ENCODE peak calls at places on chromosomes 12 and 14, in four cellular contexts. One of them, this sample, is unnamed.

GRCh38 chr12:3574986-3575385 is 84.0 kb downstream of the PRMT8 start:
- DNase-seq in HepG2: no peak
- DNase-seq in SK-N-SH: no peak
- DNase-seq in H1: no peak
- DNase-seq in this sample: no peak

GRCh38 chr12:1592444-1593231 is 1.7 kb downstream of the FBXL14 start:
- DNase-seq in H1: no peak
- DNase-seq in SK-N-SH: peak
- DNase-seq in HepG2: no peak
- DNase-seq in this sample: no peak

GRCh38 chr12:60259241-60259640 is 663.4 kb downstream of the SLC16A7 start:
- DNase-seq in HepG2: no peak
- DNase-seq in H1: no peak
- DNase-seq in SK-N-SH: no peak
- DNase-seq in this sample: no peak

GRCh38 chr14:103854822-103855733 is 7.7 kb upstream of the PPP1R13B start:
- DNase-seq in SK-N-SH: peak
- DNase-seq in H1: no peak
- DNase-seq in HepG2: peak
- DNase-seq in this sample: no peak

GRCh38 chr12:41008472-41008871 is 179.6 kb upstream of the PDZRN4 start:
- DNase-seq in SK-N-SH: no peak
- DNase-seq in HepG2: no peak
- DNase-seq in H1: no peak
- DNase-seq in this sample: no peak

GRCh38 chr14:35196571-35196970 is 74.2 kb downstream of the PRORP start:
- DNase-seq in H1: no peak
- DNase-seq in SK-N-SH: peak
- DNase-seq in HepG2: no peak
- DNase-seq in this sample: no peak

GRCh38 chr12:69057742-69058141 is 124.8 kb upstream of the CPM start:
- DNase-seq in H1: no peak
- DNase-seq in HepG2: no peak
- DNase-seq in SK-N-SH: no peak
- DNase-seq in this sample: no peak

GRCh38 chr14:23141706-23142467 is 22.8 kb upstream of the CEBPE start:
- DNase-seq in SK-N-SH: peak
- DNase-seq in H1: no peak
- DNase-seq in HepG2: no peak
- DNase-seq in this sample: no peak

GRCh38 chr12:51009038-51009437 is 17.1 kb downstream of the SLC11A2 start:
- DNase-seq in HepG2: no peak
- DNase-seq in SK-N-SH: no peak
- DNase-seq in H1: no peak
- DNase-seq in this sample: no peak

GRCh38 chr12:32586390-32586789 is 92.7 kb upstream of the DNM1L start:
- DNase-seq in H1: no peak
- DNase-seq in SK-N-SH: no peak
- DNase-seq in HepG2: no peak
- DNase-seq in this sample: no peak

GRCh38 chr12:95205685-95206084 is 11.6 kb downstream of the FGD6 start:
- DNase-seq in SK-N-SH: no peak
- DNase-seq in H1: no peak
- DNase-seq in HepG2: no peak
- DNase-seq in this sample: no peak

GRCh38 chr12:26523708-26524150 is 309.3 kb downstream of the ITPR2 start:
- DNase-seq in H1: no peak
- DNase-seq in SK-N-SH: peak
- DNase-seq in HepG2: no peak
- DNase-seq in this sample: no peak

GRCh38 chr14:54804720-54805060 is 97.9 kb downstream of the GCH1 start:
- DNase-seq in H1: no peak
- DNase-seq in SK-N-SH: no peak
- DNase-seq in HepG2: no peak
- DNase-seq in this sample: no peak

GRCh38 chr14:92677087-92677668 is 71.2 kb downstream of the LGMN start:
- DNase-seq in H1: no peak
- DNase-seq in SK-N-SH: no peak
- DNase-seq in HepG2: no peak
- DNase-seq in this sample: peak

GRCh38 chr14:78401866-78402265 is 231.7 kb downstream of the NRXN3 start:
- DNase-seq in HepG2: no peak
- DNase-seq in SK-N-SH: no peak
- DNase-seq in H1: no peak
- DNase-seq in this sample: no peak

GRCh38 chr12:82723093-82723492 is 36.4 kb downstream of the TMTC2 start:
- DNase-seq in HepG2: no peak
- DNase-seq in SK-N-SH: no peak
- DNase-seq in H1: no peak
- DNase-seq in this sample: peak

GRCh38 chr12:93198086-93198485 is 179.6 kb upstream of the NUDT4 start:
- DNase-seq in HepG2: peak
- DNase-seq in H1: no peak
- DNase-seq in SK-N-SH: no peak
- DNase-seq in this sample: no peak
- TF ChIP-seq TCF12 in HepG2: no peak
- TF ChIP-seq TCF12 in H1: no peak
- TF ChIP-seq TCF12 in SK-N-SH: peak
- TF ChIP-seq TCF12 in this sample: no peak

DNA sequence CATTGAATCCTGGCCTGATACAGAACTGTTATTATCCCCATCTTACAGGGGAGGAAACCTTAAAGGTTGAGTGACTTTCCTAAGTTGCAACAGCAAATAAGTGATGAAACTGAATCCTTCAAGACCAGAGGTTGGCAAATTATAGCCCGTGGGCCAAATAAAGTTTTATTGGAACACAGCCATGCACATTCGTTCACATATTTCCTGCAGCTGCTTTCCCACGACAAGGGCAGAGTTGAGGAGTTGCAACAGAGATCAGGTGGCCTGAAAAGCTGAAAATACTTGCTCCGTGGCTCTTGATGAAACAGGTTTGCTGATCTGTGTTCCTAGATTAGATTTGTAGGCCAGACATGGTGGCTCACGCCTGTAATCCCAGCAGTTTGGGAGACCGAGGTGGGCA is 126.7 kb downstream of the PHETA1 start:
- DNase-seq in SK-N-SH: no peak
- DNase-seq in H1: no peak
- DNase-seq in HepG2: no peak
- DNase-seq in this sample: no peak
- TF ChIP-seq TCF12 in SK-N-SH: no peak
- TF ChIP-seq TCF12 in H1: no peak
- TF ChIP-seq TCF12 in HepG2: no peak
- TF ChIP-seq TCF12 in this sample: no peak

DNA sequence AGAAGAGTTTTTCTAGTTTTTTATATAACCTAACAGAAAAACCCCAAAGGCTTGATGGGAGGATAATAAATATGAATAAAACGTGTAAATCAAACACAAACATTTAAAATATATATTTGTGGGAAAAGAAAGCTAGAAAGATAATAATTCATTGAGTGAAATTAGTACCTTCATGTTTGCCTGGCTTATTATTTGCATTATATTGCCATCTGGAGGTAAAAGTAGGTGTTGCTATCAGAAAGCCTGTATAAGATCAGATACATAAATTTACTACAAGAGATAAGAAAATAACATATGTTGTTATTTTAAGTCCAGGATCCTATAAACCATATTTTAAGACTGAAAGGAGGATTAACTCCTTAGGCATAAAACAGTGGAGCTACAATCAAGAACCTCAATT is 77.7 kb downstream of the NTS start:
- DNase-seq in H1: no peak
- DNase-seq in SK-N-SH: peak
- DNase-seq in HepG2: no peak
- DNase-seq in this sample: no peak
- TF ChIP-seq TCF12 in H1: no peak
- TF ChIP-seq TCF12 in SK-N-SH: no peak
- TF ChIP-seq TCF12 in HepG2: no peak
- TF ChIP-seq TCF12 in this sample: no peak

GRCh38 chr14:101458536-101459391 is 102.5 kb upstream of the DIO3 start:
- DNase-seq in HepG2: no peak
- DNase-seq in SK-N-SH: peak
- DNase-seq in H1: no peak
- DNase-seq in this sample: no peak
- TF ChIP-seq TCF12 in HepG2: no peak
- TF ChIP-seq TCF12 in SK-N-SH: no peak
- TF ChIP-seq TCF12 in H1: no peak
- TF ChIP-seq TCF12 in this sample: no peak

GRCh38 chr12:58745348-58746125 is 174.8 kb downstream of the LRIG3 start:
- DNase-seq in SK-N-SH: no peak
- DNase-seq in HepG2: no peak
- DNase-seq in H1: no peak
- DNase-seq in this sample: no peak

DNA sequence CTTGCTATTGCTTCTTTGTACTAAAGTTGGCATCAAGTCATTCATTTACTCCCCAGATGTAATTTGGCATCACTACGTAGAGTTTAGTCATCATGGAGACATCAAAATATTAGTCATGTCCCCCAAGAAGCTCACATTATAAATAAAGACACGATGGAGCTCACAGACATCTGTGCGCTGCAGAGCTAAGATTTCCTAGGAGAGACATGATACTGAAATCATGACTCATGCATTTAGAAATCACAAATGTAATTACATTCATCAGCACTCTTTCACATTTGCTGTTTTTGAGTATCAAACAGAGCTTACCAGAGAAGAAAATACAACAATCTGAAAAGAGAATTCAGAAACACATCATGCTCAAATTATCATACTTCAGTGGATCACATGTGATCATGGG is 169.8 kb downstream of the LRIG3 start:
- DNase-seq in H1: no peak
- DNase-seq in SK-N-SH: no peak
- DNase-seq in HepG2: no peak
- DNase-seq in this sample: no peak
- TF ChIP-seq TCF12 in H1: no peak
- TF ChIP-seq TCF12 in SK-N-SH: peak
- TF ChIP-seq TCF12 in HepG2: no peak
- TF ChIP-seq TCF12 in this sample: no peak

GRCh38 chr14:74973003-74973614 is 17.7 kb upstream of the PGF start:
- DNase-seq in HepG2: no peak
- DNase-seq in SK-N-SH: peak
- DNase-seq in H1: no peak
- DNase-seq in this sample: no peak
- TF ChIP-seq TCF12 in HepG2: no peak
- TF ChIP-seq TCF12 in SK-N-SH: no peak
- TF ChIP-seq TCF12 in H1: no peak
- TF ChIP-seq TCF12 in this sample: no peak

DNA sequence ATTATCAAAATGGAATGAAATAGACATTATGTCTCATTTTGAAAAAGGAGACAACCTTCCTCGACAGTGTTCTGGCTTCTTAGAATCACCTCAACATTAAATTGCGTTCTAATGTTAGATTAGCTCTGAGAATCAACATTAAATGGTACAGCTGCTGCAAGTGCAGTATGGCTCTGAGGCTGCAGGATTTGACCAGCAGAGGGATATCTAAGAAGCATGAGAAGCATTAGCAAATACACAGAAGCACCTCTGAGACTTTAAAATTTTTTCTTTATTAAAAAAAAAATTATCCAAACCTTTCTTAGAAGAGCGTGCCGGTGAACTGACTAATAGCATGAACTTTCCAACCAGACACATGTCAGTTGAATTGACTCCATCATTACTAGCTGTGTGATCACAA is 253.4 kb upstream of the LRIG3 start:
- DNase-seq in SK-N-SH: no peak
- DNase-seq in H1: no peak
- DNase-seq in HepG2: no peak
- DNase-seq in this sample: no peak
- TF ChIP-seq TCF12 in SK-N-SH: no peak
- TF ChIP-seq TCF12 in H1: no peak
- TF ChIP-seq TCF12 in HepG2: no peak
- TF ChIP-seq TCF12 in this sample: no peak

GRCh38 chr12:19561411-19561961 is 122.2 kb downstream of the AEBP2 start:
- DNase-seq in H1: no peak
- DNase-seq in HepG2: no peak
- DNase-seq in SK-N-SH: no peak
- DNase-seq in this sample: no peak
- TF ChIP-seq TCF12 in H1: no peak
- TF ChIP-seq TCF12 in HepG2: no peak
- TF ChIP-seq TCF12 in SK-N-SH: no peak
- TF ChIP-seq TCF12 in this sample: no peak

GRCh38 chr12:118946256-118946655 is 35.1 kb upstream of the SRRM4 start:
- DNase-seq in HepG2: no peak
- DNase-seq in H1: no peak
- DNase-seq in SK-N-SH: no peak
- DNase-seq in this sample: no peak
- TF ChIP-seq TCF12 in HepG2: no peak
- TF ChIP-seq TCF12 in H1: no peak
- TF ChIP-seq TCF12 in SK-N-SH: no peak
- TF ChIP-seq TCF12 in this sample: no peak

GRCh38 chr14:64444984-64445845 is 20.1 kb upstream of the AKAP5 start:
- DNase-seq in SK-N-SH: peak
- DNase-seq in HepG2: no peak
- DNase-seq in H1: no peak
- DNase-seq in this sample: peak

GRCh38 chr14:64444140-64444539 is 21.2 kb upstream of the AKAP5 start:
- DNase-seq in H1: no peak
- DNase-seq in SK-N-SH: no peak
- DNase-seq in HepG2: no peak
- DNase-seq in this sample: no peak

GRCh38 chr14:64442300-64442988 is 22.9 kb upstream of the AKAP5 start:
- DNase-seq in HepG2: no peak
- DNase-seq in H1: no peak
- DNase-seq in SK-N-SH: peak
- DNase-seq in this sample: no peak

GRCh38 chr14:64450255-64450654 is 15.0 kb upstream of the AKAP5 start:
- DNase-seq in H1: no peak
- DNase-seq in HepG2: no peak
- DNase-seq in SK-N-SH: no peak
- DNase-seq in this sample: no peak

DNA sequence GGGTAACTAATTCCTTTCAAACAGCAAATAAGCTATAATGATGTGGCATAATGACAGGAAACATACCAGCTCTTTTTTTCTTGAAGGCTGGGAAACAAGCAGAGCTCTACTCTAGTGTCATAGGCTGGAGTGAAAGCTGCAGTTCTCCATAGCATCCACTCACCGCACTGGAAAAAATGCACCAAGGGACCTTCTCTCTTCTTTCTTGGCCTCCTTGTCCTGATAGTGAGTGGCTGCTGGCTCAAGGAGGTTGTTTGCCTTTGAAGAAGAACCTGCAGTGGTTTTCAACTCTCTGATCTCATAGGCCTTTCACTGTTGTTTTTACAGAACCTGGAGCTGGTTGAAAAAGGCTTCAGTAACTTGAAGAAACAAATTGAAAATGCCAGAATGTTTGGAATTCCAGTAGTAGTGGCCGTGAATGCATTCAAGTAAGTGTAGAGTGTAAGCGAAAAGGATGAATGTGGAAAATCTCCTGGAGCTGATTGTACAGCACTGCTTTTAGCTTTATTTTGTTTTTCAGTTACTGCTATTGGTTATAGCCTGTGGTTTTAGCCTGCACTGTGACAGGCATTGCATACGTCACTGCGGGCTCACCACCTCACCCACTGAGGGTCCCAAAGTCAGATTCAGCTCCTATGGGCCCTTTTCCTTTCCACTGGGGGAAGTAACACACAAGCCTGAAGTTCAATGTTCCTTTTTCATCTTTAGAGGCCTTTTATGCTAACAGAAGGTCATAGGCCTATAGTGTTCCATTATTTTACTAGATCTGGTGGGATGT is 17.2 kb upstream of the AKAP5 start:
- DNase-seq in H1: no peak
- DNase-seq in SK-N-SH: no peak
- DNase-seq in HepG2: no peak
- DNase-seq in this sample: no peak
- TF ChIP-seq TCF12 in H1: no peak
- TF ChIP-seq TCF12 in SK-N-SH: no peak
- TF ChIP-seq TCF12 in HepG2: no peak
- TF ChIP-seq TCF12 in this sample: no peak

This sample was measured in GM12878.